ENCODE peak calls at places on chromosomes 12 and 14, in five cellular contexts. W is astrocyte of the spinal cord, S is GM20000, F is GM12864, A is neural progenitor cell. K is an unnamed sample.

GRCh38 chr14:59507752-59508103 is 23.4 kb downstream of the JKAMP start:
- DNase-seq in F (no peak), A (no peak), S (no peak), W (no peak), K (no peak)

GRCh38 chr12:122089080-122089479 is 10.5 kb downstream of the MLXIP start:
- DNase-seq in S (no peak), A (no peak), W (no peak), F (no peak), K (no peak)

GRCh38 chr12:124326899-124327298 is 32.0 kb downstream of the RFLNA start:
- DNase-seq in A (no peak), F (no peak), W (no peak), S (no peak), K (no peak)

GRCh38 chr12:47777741-47778558 is 4.9 kb downstream of the SLC48A1 start:
- DNase-seq in F (no peak), A (no peak), W (no peak), S (no peak), K (no peak)

GRCh38 chr12:53062011-53062961 is 12.4 kb downstream of the TNS2 start:
- DNase-seq in F (no peak), W (no peak), A (no peak), S (no peak), K (no peak)

GRCh38 chr12:71685312-71685906 is 473 bp upstream of the TMEM19 start:
- DNase-seq in F (no peak), S (no peak), W (no peak), A (no peak), K (no peak)

GRCh38 chr12:113591480-113591971 is 119.9 kb upstream of the LHX5 start:
- DNase-seq in A (peak), S (peak), W (no peak), F (no peak), K (peak)

GRCh38 chr12:122965851-122966742 is at the start of gene ABCB9:
- DNase-seq in A (peak), F (peak), S (peak), W (peak), K (peak)

GRCh38 chr12:68069276-68069675 is 80.0 kb downstream of the IFNG-AS1 start:
- DNase-seq in A (no peak), S (no peak), F (no peak), W (no peak), K (peak)

GRCh38 chr12:122560138-122560537 is 33.1 kb downstream of the KNTC1 start:
- DNase-seq in S (no peak), F (no peak), A (no peak), W (no peak), K (no peak)

GRCh38 chr14:92647499-92648279 is 100.7 kb downstream of the LGMN start:
- DNase-seq in F (no peak), W (peak), A (no peak), S (no peak), K (no peak)

GRCh38 chr12:118742426-118742825 is 238.9 kb upstream of the SRRM4 start:
- DNase-seq in F (no peak), S (no peak), A (no peak), W (no peak), K (no peak)

GRCh38 chr12:38385492-38385864 is 68.9 kb downstream of the ALG10B start:
- DNase-seq in W (no peak), F (no peak), S (no peak), A (no peak), K (no peak)

GRCh38 chr12:106226884-106227640 is 20.8 kb downstream of the CKAP4 start:
- DNase-seq in F (no peak), A (peak), S (peak), W (peak), K (peak)

GRCh38 chr14:90627478-90627877 is 188.8 kb downstream of the TTC7B start:
- DNase-seq in W (no peak), F (no peak), A (no peak), S (no peak), K (no peak)

GRCh38 chr12:52216107-52216506 is 16.9 kb upstream of the KRT7 start:
- DNase-seq in S (no peak), A (peak), W (no peak), F (no peak), K (no peak)

GRCh38 chr12:15688202-15688736 is 100.9 kb downstream of the EPS8 start:
- DNase-seq in W (peak), F (no peak), S (no peak), A (no peak), K (peak)

GRCh38 chr14:63578300-63578699 is 35.1 kb upstream of the PPP2R5E start:
- DNase-seq in F (no peak), W (no peak), S (no peak), A (no peak), K (no peak)

GRCh38 chr12:53963005-53963404 is 8.3 kb downstream of the HOXC12 start:
- DNase-seq in F (no peak), S (no peak), A (no peak), W (no peak), K (no peak)

GRCh38 chr12:109200825-109201495 is 84.6 kb downstream of the ACACB start:
- DNase-seq in S (no peak), W (no peak), F (no peak), A (no peak), K (no peak)

GRCh38 chr14:104135121-104135903 is 3.1 kb upstream of the KIF26A start:
- DNase-seq in A (peak), W (no peak), F (no peak), S (no peak), K (peak)
- TF ChIP-seq CTCF in A (peak), W (peak), F (peak), S (no peak), K (no peak)

DNA sequence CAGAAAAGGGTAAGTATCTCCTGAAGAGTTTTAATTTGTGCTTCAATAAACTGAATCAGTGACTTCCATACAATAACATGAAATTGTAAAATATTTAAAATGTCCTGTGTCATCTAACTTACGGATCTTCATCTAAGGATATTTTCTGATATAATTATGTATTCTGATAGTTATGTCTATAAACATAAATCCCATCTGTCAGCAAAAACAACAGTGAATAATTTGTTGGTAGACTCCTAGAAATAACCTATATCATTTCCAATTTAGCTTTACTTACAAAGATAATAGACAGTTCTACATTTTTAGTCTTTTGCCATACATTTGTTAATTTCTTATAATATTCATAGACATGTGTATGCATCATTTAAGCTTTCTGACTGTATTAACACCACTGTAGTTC is 293.9 kb downstream of the CCDC91 start:
- DNase-seq in A (no peak), F (no peak), W (no peak), S (no peak), K (no peak)
- TF ChIP-seq CTCF in A (no peak), F (no peak), W (no peak), S (no peak), K (no peak)

GRCh38 chr12:27974735-27975221 is 2.2 kb upstream of the PTHLH start:
- DNase-seq in W (no peak), F (no peak), A (peak), S (no peak), K (no peak)
- TF ChIP-seq CTCF in W (no peak), F (no peak), A (no peak), S (no peak), K (no peak)

DNA sequence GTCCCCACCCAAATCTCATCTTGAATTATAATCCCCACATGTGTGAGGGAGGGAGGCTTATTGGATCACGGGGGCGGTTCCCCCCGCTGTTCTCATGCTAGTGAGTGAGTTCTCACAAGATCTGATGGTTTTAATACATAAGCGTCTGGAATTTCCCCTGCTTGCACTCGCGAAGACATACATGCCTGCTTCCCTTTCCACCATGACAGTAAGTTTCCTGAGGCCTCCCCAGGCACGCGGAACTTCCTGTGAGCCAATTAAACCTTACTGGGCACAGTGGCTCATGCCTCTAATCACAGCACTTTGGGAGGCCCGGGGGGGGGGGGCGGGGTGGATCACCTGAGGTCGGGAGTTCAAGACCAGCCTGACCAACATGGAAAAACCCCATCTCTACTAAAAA is 60.8 kb downstream of the R3HDM2 start:
- DNase-seq in W (no peak), F (no peak), A (no peak), S (no peak), K (no peak)
- TF ChIP-seq CTCF in W (no peak), F (no peak), A (no peak), S (no peak), K (no peak)

DNA sequence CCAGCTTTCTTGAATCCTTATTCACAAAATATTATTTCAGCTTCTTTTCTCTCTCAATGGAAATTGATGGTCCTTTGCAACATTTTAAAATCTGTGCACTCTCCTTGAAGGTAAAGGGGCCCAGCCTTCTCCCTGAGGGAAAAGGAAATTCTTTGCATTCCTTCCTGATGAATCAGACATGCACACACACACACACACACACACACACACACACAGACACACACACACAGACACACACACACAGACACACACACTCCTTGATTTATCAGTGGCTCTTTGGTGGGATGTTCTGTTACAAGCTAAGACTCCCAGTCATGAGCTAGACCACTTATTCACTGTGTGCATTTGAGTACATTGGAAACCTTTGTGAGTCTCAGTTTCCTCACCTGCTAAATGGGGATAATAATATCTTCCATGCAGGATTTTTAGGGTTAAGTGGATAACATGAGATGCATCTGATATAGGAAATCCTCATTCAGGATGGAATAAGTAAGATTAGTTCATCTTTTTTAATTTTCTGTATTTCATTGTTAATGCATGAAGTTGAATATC is 45.1 kb upstream of the HMGA2 start:
- DNase-seq in F (no peak), W (peak), S (no peak), A (peak), K (no peak)
- TF ChIP-seq CTCF in F (no peak), W (no peak), S (no peak), A (no peak), K (no peak)

GRCh38 chr12:98743362-98743953 is 98.4 kb downstream of the APAF1 start:
- DNase-seq in F (no peak), S (peak), A (peak), W (no peak), K (peak)
- TF ChIP-seq CTCF in F (peak), S (peak), A (peak), W (peak), K (peak)

DNA sequence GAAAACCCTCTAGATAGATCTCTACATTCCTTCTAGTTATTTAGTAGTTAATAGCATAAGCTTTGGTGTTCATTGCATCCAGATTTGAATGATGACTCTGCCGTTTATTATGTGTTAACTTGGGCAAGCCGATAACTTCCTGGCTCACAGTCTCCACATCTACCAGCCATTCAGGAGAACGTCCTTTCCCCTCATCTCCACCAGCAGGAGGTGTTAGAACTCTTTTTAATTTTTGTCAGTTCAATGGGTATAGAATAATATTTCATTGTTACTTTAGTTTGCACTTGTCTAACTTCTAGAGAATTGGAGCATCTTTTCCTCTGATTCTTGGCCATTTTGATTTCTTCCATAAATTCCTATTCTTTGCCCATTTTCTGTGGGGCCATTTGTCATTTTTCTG is 30.0 kb upstream of the WSCD2 start:
- DNase-seq in W (no peak), F (no peak), S (no peak), A (no peak), K (peak)
- TF ChIP-seq CTCF in W (no peak), F (peak), S (no peak), A (peak), K (peak)